ENCODE peak calls at places on chromosomes 7 and 10, in four cellular contexts. U is iris pigment epithelial cell, G is iPS-NIHi11, Y is epithelial cell of esophagus. E is an unnamed sample.

GRCh38 chr10:24722676-24723385 is 856 bp downstream of the ARHGAP21 start:
- DNase-seq in G (peak; percentile 61), U (peak; percentile 56), Y (peak; percentile 39), E (peak; percentile 70)

GRCh38 chr7:128352138-128352537 is 8.4 kb upstream of the RBM28 start:
- DNase-seq in G (peak; percentile 91), Y (peak; percentile 59), U (peak; percentile 37), E (peak; percentile 89)

GRCh38 chr10:16809074-16809718 is 8.0 kb downstream of the RSU1 start:
- DNase-seq in G (peak; percentile 58), U (peak; percentile 54), Y (peak; percentile 49), E (peak; percentile 76)

GRCh38 chr7:2719007-2719406 is 31.0 kb downstream of the AMZ1 start:
- DNase-seq in Y (no peak), G (peak; percentile 93), U (no peak), E (peak; percentile 50)

GRCh38 chr7:74544706-74545469 is 91.2 kb downstream of the GTF2IRD1 start:
- DNase-seq in Y (peak; percentile 46), G (peak; percentile 83), U (peak; percentile 67), E (peak; percentile 95)

GRCh38 chr7:71326596-71326995 is 194.7 kb downstream of the GALNT17 start:
- DNase-seq in Y (no peak), G (no peak), U (no peak), E (no peak)

GRCh38 chr10:78267070-78267469 is 233.4 kb downstream of the RPS24 start:
- DNase-seq in G (no peak), Y (no peak), U (no peak), E (no peak)

GRCh38 chr10:13969118-13969791 is 361.5 kb downstream of the FRMD4A start:
- DNase-seq in G (no peak), Y (peak; percentile 92), U (no peak), E (no peak)

GRCh38 chr7:94298943-94299342 is 95.8 kb upstream of the COL1A2 start:
- DNase-seq in G (no peak), U (peak; percentile 82), Y (peak; percentile 34), E (no peak)

GRCh38 chr7:91566333-91566732 is 302.1 kb downstream of the FZD1 start:
- DNase-seq in G (no peak), U (no peak), Y (no peak), E (no peak)

GRCh38 chr10:47340613-47341170 is 7.5 kb upstream of the RBP3 start:
- DNase-seq in U (peak; percentile 59), Y (peak; percentile 75), G (peak; percentile 89), E (peak; percentile 79)

GRCh38 chr10:19816420-19817250 is at the start of gene PLXDC2:
- DNase-seq in U (peak; percentile 64), G (peak; percentile 13), Y (peak; percentile 74), E (peak; percentile 88)

GRCh38 chr10:71690094-71690720 is 29.4 kb downstream of the C10orf105 start:
- DNase-seq in U (no peak), G (no peak), Y (no peak), E (no peak)

GRCh38 chr7:114819629-114820362 is 102.1 kb upstream of the MDFIC start:
- DNase-seq in Y (peak; percentile 100), U (peak; percentile 97), G (no peak), E (no peak)

GRCh38 chr10:123538401-123539320 is 127.5 kb upstream of the GPR26 start:
- DNase-seq in G (no peak), U (no peak), Y (no peak), E (peak; percentile 40)

GRCh38 chr7:117808273-117808868 is 64.9 kb downstream of the CTTNBP2 start:
- DNase-seq in Y (peak; percentile 32), G (no peak), U (peak; percentile 12), E (no peak)

GRCh38 chr10:87862644-87863101 is 660 bp downstream of the KLLN start:
- DNase-seq in Y (peak; percentile 67), U (no peak), G (peak; percentile 31), E (peak; percentile 73)

GRCh38 chr7:25835191-25835590 is 316.8 kb upstream of the NFE2L3 start:
- DNase-seq in U (peak; percentile 54), G (no peak), Y (no peak), E (no peak)

E was measured in mesendoderm.